ENCODE peak calls at places on chromosomes 6 and 20, in six cellular contexts. M is K562, K is SK-N-SH, A is HepG2, H is GM12878, B is H1. P is an unnamed sample.

GRCh38 chr6:126041516-126042447 is 55.4 kb downstream of the TRMT11 start:
- DNase-seq in M (no peak), A (no peak), H (no peak), B (no peak), K (no peak), P (no peak)

GRCh38 chr6:34522740-34523139 is 33.4 kb downstream of the SPDEF start:
- DNase-seq in M (no peak), K (no peak), H (no peak), B (no peak), A (no peak), P (no peak)

GRCh38 chr6:109631403-109631802 is 59.6 kb downstream of the AK9 start:
- DNase-seq in K (no peak), M (no peak), A (no peak), H (no peak), B (no peak), P (no peak)

GRCh38 chr6:148251286-148251685 is 91.4 kb upstream of the SASH1 start:
- DNase-seq in M (no peak), H (no peak), A (peak), K (no peak), B (no peak), P (peak)

GRCh38 chr6:51292659-51293058 is 474.0 kb downstream of the TFAP2B start:
- DNase-seq in H (no peak), M (no peak), B (no peak), A (no peak), K (no peak), P (no peak)

GRCh38 chr6:80638222-80639055 is 532.0 kb downstream of the BCKDHB start:
- DNase-seq in M (no peak), B (peak), K (peak), A (peak), H (peak), P (no peak)

GRCh38 chr6:144285548-144285797 is 338 bp downstream of the UTRN start:
- DNase-seq in A (no peak), H (no peak), M (no peak), B (no peak), K (peak), P (no peak)

GRCh38 chr20:13422637-13423036 is 201.6 kb downstream of the ISM1 start:
- DNase-seq in B (no peak), H (no peak), K (no peak), M (no peak), A (peak), P (no peak)

GRCh38 chr6:24666097-24666615 is 543 bp downstream of the TDP2 start:
- DNase-seq in M (peak), K (peak), H (no peak), A (no peak), B (no peak), P (no peak)

GRCh38 chr20:14481863-14482262 is 144.5 kb upstream of the FLRT3 start:
- DNase-seq in A (no peak), M (no peak), H (no peak), K (no peak), B (no peak), P (no peak)

GRCh38 chr20:2984028-2984501 is 59.4 kb upstream of the GNRH2 start:
- DNase-seq in B (no peak), M (no peak), A (no peak), K (no peak), H (peak), P (no peak)

GRCh38 chr6:32402812-32403211 is 4.2 kb downstream of the BTNL2 start:
- DNase-seq in M (no peak), A (no peak), B (no peak), H (no peak), K (no peak), P (no peak)

GRCh38 chr20:18524646-18525045 is 16.9 kb downstream of the SEC23B start:
- DNase-seq in M (no peak), K (no peak), B (no peak), H (no peak), A (no peak), P (no peak)

GRCh38 chr20:64265201-64265600 is 9.7 kb downstream of the PCMTD2 start:
- DNase-seq in B (no peak), K (no peak), A (no peak), H (no peak), M (no peak), P (no peak)

GRCh38 chr6:35710241-35710847 is 21.6 kb upstream of the FKBP5 start:
- DNase-seq in K (no peak), B (no peak), A (no peak), M (no peak), H (no peak), P (no peak)

GRCh38 chr6:109008537-109008950 is 86.1 kb downstream of the SESN1 start:
- DNase-seq in A (no peak), M (no peak), B (no peak), H (no peak), K (no peak), P (no peak)

GRCh38 chr6:132715204-132715603 is 1.3 kb upstream of the VNN1 start:
- DNase-seq in A (peak), K (peak), M (peak), B (peak), H (no peak), P (no peak)

GRCh38 chr6:130009148-130009547 is 9.2 kb upstream of the L3MBTL3 start:
- DNase-seq in H (no peak), K (no peak), M (no peak), B (no peak), A (no peak), P (peak)

GRCh38 chr6:76518443-76518842 is 446.0 kb upstream of the IMPG1 start:
- DNase-seq in M (no peak), K (no peak), A (no peak), H (no peak), B (no peak), P (no peak)

GRCh38 chr6:106557837-106558236 is 71.5 kb downstream of the RTN4IP1 start:
- DNase-seq in H (no peak), M (no peak), A (peak), B (no peak), K (no peak), P (no peak)

GRCh38 chr6:100366419-100366818 is 98.3 kb downstream of the SIM1 start:
- DNase-seq in H (no peak), B (no peak), A (no peak), M (no peak), K (no peak), P (peak)

GRCh38 chr6:53527249-53527765 is 17.6 kb downstream of the GCLC start:
- DNase-seq in K (no peak), A (no peak), B (no peak), H (no peak), M (no peak), P (no peak)

GRCh38 chr20:21202284-21202683 is 76.4 kb downstream of the KIZ start:
- DNase-seq in K (no peak), A (peak), H (no peak), B (no peak), M (no peak), P (no peak)

GRCh38 chr20:17843246-17844132 is 125.1 kb downstream of the SNX5 start:
- DNase-seq in B (no peak), A (no peak), M (no peak), K (no peak), H (no peak), P (no peak)

GRCh38 chr6:1337791-1338190 is 25.9 kb downstream of the FOXQ1 start:
- DNase-seq in A (no peak), H (no peak), B (no peak), K (no peak), M (no peak), P (no peak)

GRCh38 chr6:87574237-87574636 is 15.6 kb downstream of the RARS2 start:
- DNase-seq in K (no peak), M (no peak), B (no peak), H (no peak), A (peak), P (no peak)

GRCh38 chr6:36735110-36735971 is 37.7 kb downstream of the RAB44 start:
- DNase-seq in B (no peak), H (no peak), A (no peak), M (no peak), K (no peak), P (peak)

GRCh38 chr20:21322083-21322710 is 19.1 kb downstream of the XRN2 start:
- DNase-seq in B (no peak), M (no peak), A (no peak), H (no peak), K (no peak), P (no peak)

GRCh38 chr20:13736792-13737191 is 47.9 kb downstream of the ESF1 start:
- DNase-seq in B (no peak), M (no peak), H (no peak), K (no peak), A (no peak), P (no peak)

GRCh38 chr6:75205776-75206334 is at the start of gene COL12A1:
- DNase-seq in A (no peak), K (peak), B (no peak), H (no peak), M (no peak), P (no peak)

GRCh38 chr6:40044196-40044595 is 109.9 kb upstream of the MOCS1 start:
- DNase-seq in A (no peak), K (no peak), B (no peak), H (no peak), M (no peak), P (no peak)

GRCh38 chr6:119179062-119179461 is 100.6 kb upstream of the FAM184A start:
- DNase-seq in H (no peak), A (no peak), K (no peak), B (no peak), M (no peak), P (no peak)

GRCh38 chr6:135354407-135354806 is 143.1 kb downstream of the AHI1 start:
- DNase-seq in M (no peak), K (no peak), A (no peak), B (no peak), H (no peak), P (no peak)

GRCh38 chr20:46400828-46401477 is 5.5 kb downstream of the ELMO2 start:
- DNase-seq in M (no peak), B (no peak), A (no peak), H (no peak), K (no peak), P (peak)

GRCh38 chr6:144702781-144703180 is 417.6 kb downstream of the UTRN start:
- DNase-seq in K (no peak), A (no peak), M (no peak), B (no peak), H (no peak), P (no peak)

GRCh38 chr20:33477386-33478234 is 12.3 kb upstream of the CBFA2T2 start:
- DNase-seq in A (no peak), M (no peak), H (no peak), K (no peak), B (no peak), P (no peak)

GRCh38 chr20:60177080-60177479 is 218.9 kb downstream of the CDH26 start:
- DNase-seq in B (no peak), A (no peak), H (no peak), K (no peak), M (no peak), P (no peak)

GRCh38 chr6:168529214-168529613 is 88.2 kb downstream of the SMOC2 start:
- DNase-seq in M (no peak), H (no peak), B (no peak), A (no peak), K (no peak), P (no peak)

GRCh38 chr6:36246511-36247268 is 23.2 kb upstream of the PNPLA1 start:
- DNase-seq in M (no peak), H (no peak), B (no peak), A (no peak), K (no peak), P (peak)

DNA sequence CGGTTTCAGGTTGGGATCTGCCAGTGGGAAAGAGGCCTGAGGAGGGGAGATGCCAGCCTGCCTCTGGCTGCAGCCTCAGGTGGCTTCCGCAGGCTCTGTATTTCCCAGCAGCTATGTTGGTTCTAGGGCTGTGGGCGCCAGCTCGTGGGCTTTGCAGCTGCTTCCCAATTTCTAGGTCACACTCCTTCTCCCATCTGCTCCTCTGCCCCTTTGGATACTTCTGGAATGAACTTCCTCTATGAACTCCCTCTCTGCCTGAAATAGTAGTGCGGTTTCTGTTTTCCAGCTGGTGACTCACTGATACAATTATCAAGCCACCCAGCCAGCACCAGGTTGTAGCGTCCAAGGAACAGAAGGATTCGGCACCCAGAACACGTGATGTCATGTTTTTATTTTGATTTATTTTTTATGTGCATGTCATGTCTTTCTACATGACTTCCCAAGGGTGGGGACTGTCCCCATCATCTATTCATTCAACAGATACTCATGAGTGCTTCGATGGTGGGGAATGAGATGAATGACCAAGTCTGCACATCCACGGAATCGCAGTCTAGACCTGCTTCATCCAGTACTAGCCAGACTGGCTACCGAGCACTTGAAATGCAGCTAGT is 38.0 kb downstream of the TGM2 start:
- DNase-seq in B (no peak), M (peak), A (no peak), H (no peak), K (no peak), P (no peak)
- TF ChIP-seq POLR2AphosphoS5 in B (no peak), M (peak), A (no peak), H (no peak), K (peak), P (no peak)

DNA sequence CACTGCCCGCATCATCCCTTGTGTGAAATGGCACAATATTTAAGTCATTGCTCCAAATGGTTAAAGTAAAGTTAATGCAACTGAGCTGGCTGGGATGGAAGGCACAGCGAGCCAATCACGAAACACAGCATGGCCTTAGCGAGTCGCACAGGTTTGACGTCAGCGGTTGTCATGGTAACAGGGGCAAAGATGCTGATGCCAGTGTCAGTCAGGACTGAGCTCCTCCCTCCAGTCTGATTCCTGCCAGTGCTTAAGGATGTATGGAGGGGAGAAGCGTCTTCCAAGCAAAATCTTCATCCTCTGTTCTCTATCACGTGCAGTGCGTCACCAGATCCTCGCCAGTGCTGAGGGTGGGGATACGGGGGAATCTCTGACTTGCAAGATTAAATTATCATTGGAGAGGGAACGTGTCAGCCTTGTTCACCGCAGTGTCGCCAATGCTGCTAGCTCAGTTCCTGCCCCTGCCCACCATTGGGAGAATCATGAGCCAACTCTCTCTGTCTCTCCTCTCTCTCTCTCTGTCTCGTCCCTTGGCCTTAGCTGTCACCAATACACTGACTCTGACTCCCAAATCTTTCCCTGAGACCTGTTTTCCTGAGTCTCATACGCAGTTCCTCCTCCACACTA is 24.5 kb downstream of the TSPYL4 start:
- DNase-seq in A (no peak), B (peak), H (no peak), K (peak), M (peak), P (no peak)
- TF ChIP-seq GABPA in A (no peak), B (no peak), H (no peak), K (no peak), M (no peak), P (no peak)

GRCh38 chr6:56683882-56684281 is 41.2 kb upstream of the DST start:
- DNase-seq in A (peak), M (no peak), B (no peak), H (no peak), K (no peak), P (no peak)
- TF ChIP-seq POLR2AphosphoS5 in A (no peak), M (no peak), B (no peak), H (no peak), K (no peak), P (no peak)

DNA sequence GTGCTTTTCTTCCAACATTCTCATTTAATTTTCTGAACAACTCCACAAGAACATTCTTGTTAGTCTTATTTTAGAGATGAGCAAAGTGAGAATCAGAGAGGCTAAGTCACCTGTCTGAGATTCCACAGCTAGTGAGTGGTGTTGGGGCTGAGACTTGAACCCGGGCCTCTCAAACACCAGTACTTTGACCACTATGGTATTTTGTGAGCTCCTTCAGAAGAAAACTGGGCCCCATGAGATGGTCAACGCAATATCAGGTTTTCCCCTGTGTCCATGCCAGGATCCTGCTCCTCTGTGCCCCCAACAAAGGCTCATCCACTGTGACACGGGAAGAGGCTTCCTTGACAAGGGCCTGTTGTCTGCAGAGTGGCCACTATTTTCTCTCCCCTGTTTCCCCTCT is 51.9 kb downstream of the MAFB start:
- DNase-seq in A (no peak), K (no peak), M (no peak), B (no peak), H (no peak), P (no peak)
- TF ChIP-seq GABPA in A (no peak), K (no peak), M (no peak), B (no peak), H (no peak), P (no peak)

DNA sequence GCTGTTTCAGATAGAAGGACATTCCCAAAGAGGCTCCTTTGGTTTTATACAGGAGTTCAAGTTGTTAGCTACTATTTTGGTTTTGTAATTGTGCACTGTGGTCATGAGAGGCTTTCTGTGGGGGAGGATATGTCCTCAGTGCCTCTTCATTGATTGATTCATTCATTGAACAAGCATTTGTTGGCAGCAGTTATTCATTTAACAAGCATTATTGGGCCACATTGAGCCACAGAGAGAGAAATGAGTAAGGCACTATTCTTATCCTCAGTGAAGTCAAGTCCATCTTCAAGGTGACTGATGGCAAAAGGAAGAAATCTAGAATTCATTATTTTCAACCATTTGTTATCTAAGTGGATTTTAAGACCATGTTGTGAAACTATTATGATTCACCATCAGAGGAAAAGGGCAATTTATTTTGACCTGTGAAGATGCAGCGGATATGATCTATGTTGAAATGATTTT is 697.2 kb upstream of the CITED2 start:
- DNase-seq in H (peak), B (no peak), A (no peak), M (no peak), K (no peak), P (no peak)
- TF ChIP-seq POLR2AphosphoS5 in H (no peak), B (no peak), A (no peak), M (no peak), K (peak), P (no peak)

GRCh38 chr20:62581806-62582205 is 60.5 kb upstream of the SLCO4A1 start:
- DNase-seq in K (no peak), B (no peak), A (no peak), H (no peak), M (no peak), P (no peak)

GRCh38 chr20:62581308-62581707 is 61.0 kb upstream of the SLCO4A1 start:
- DNase-seq in A (no peak), K (no peak), B (no peak), H (no peak), M (no peak), P (no peak)

GRCh38 chr20:62578294-62578897 is 63.9 kb upstream of the SLCO4A1 start:
- DNase-seq in K (peak), A (peak), B (no peak), M (peak), H (no peak), P (no peak)

GRCh38 chr20:62580052-62580451 is 62.3 kb upstream of the SLCO4A1 start:
- DNase-seq in B (no peak), M (no peak), A (no peak), H (no peak), K (no peak), P (no peak)

GRCh38 chr20:62580733-62581132 is 61.6 kb upstream of the SLCO4A1 start:
- DNase-seq in A (no peak), B (no peak), K (no peak), H (no peak), M (no peak), P (no peak)
- TF ChIP-seq GABPA in A (no peak), B (no peak), K (no peak), H (no peak), M (no peak), P (no peak)

GRCh38 chr20:31972481-31973386 is 4.8 kb downstream of the XKR7 start:
- DNase-seq in H (no peak), K (no peak), A (no peak), B (no peak), M (no peak), P (no peak)

GRCh38 chr20:31966991-31967655 is 828 bp upstream of the XKR7 start:
- DNase-seq in A (no peak), B (no peak), K (peak), M (no peak), H (no peak), P (no peak)

GRCh38 chr20:31962741-31963140 is 5.2 kb upstream of the XKR7 start:
- DNase-seq in K (peak), H (no peak), A (no peak), M (no peak), B (no peak), P (no peak)

GRCh38 chr20:31967830-31968249 is at the start of gene XKR7:
- DNase-seq in M (peak), H (no peak), B (no peak), K (peak), A (no peak), P (peak)

GRCh38 chr20:31968299-31969126 is 562 bp downstream of the XKR7 start:
- DNase-seq in K (peak), A (peak), B (peak), M (peak), H (no peak), P (peak)
- TF ChIP-seq POLR2AphosphoS5 in K (no peak), A (no peak), B (peak), M (no peak), H (no peak), P (no peak)

GRCh38 chr6:147078106-147078505 is 126.1 kb upstream of the STXBP5 start:
- DNase-seq in M (no peak), H (no peak), B (no peak), K (no peak), A (no peak), P (no peak)
- TF ChIP-seq GABPA in M (no peak), H (no peak), B (no peak), K (no peak), A (no peak), P (no peak)

P was measured in HL-60.